ENCODE peak calls at places on chromosomes 16 and 17, in five cellular contexts. N, I, Q, W and Y are unnamed samples.

GRCh38 chr16:78932395-78932794 is 668.1 kb downstream of the MAF start:
- DNase-seq in N (no peak), I (no peak), Q (no peak), W (no peak), Y (no peak)

GRCh38 chr17:56142781-56143180 is 10.5 kb upstream of the ANKFN1 start:
- DNase-seq in N (no peak), I (no peak), Q (no peak), W (no peak), Y (no peak)

GRCh38 chr17:13410874-13411273 is 190.9 kb downstream of the HS3ST3A1 start:
- DNase-seq in N (peak), I (no peak), Q (no peak), W (no peak), Y (no peak)

GRCh38 chr16:11155284-11155806 is 100.7 kb downstream of the SOCS1 start:
- DNase-seq in N (no peak), I (no peak), Q (no peak), W (no peak), Y (no peak)

GRCh38 chr17:38871247-38871991 is 1.6 kb downstream of the LASP1 start:
- DNase-seq in N (peak), I (no peak), Q (peak), W (no peak), Y (no peak)

GRCh38 chr16:81548901-81549546 is 104.4 kb downstream of the CMIP start:
- DNase-seq in N (peak), I (no peak), Q (peak), W (no peak), Y (no peak)

GRCh38 chr17:12081720-12082119 is 61.0 kb downstream of the MAP2K4 start:
- DNase-seq in N (no peak), I (no peak), Q (no peak), W (no peak), Y (no peak)

GRCh38 chr17:72266099-72266852 is 145.5 kb downstream of the SOX9 start:
- DNase-seq in N (no peak), I (no peak), Q (no peak), W (no peak), Y (no peak)

GRCh38 chr17:40095944-40096791 is 4.2 kb downstream of the NR1D1 start:
- DNase-seq in N (no peak), I (no peak), Q (peak), W (no peak), Y (no peak)

GRCh38 chr17:41849251-41849990 is 11.8 kb downstream of the KLHL10 start:
- DNase-seq in N (no peak), I (no peak), Q (no peak), W (no peak), Y (no peak)

GRCh38 chr17:37502009-37502936 is 12.6 kb downstream of the DUSP14 start:
- DNase-seq in N (peak), I (no peak), Q (no peak), W (no peak), Y (no peak)

GRCh38 chr16:57380671-57381462 is 8.6 kb downstream of the CX3CL1 start:
- DNase-seq in N (no peak), I (no peak), Q (no peak), W (no peak), Y (no peak)

GRCh38 chr17:75619506-75620431 is 13.5 kb upstream of the SMIM5 start:
- DNase-seq in N (peak), I (peak), Q (no peak), W (peak), Y (peak)

GRCh38 chr17:77400445-77400870 is 259.7 kb downstream of the SEC14L1 start:
- DNase-seq in N (no peak), I (no peak), Q (no peak), W (no peak), Y (no peak)

GRCh38 chr17:65576939-65577338 is 15.5 kb upstream of the AXIN2 start:
- DNase-seq in N (no peak), I (no peak), Q (no peak), W (no peak), Y (no peak)

GRCh38 chr16:67915831-67916723 is 15.6 kb downstream of the CTRL start:
- DNase-seq in N (peak), I (no peak), Q (no peak), W (no peak), Y (no peak)

GRCh38 chr16:58448890-58449289 is 51.1 kb upstream of the NDRG4 start:
- DNase-seq in N (peak), I (no peak), Q (no peak), W (no peak), Y (no peak)

GRCh38 chr17:49585422-49586027 is 9.9 kb downstream of the NXPH3 start:
- DNase-seq in N (no peak), I (no peak), Q (no peak), W (no peak), Y (peak)

GRCh38 chr16:82160226-82160625 is 9.8 kb downstream of the MPHOSPH6 start:
- DNase-seq in N (no peak), I (no peak), Q (no peak), W (no peak), Y (no peak)

GRCh38 chr17:39027440-39028035 is 60.3 kb upstream of the FBXO47 start:
- DNase-seq in N (no peak), I (no peak), Q (no peak), W (no peak), Y (no peak)

GRCh38 chr17:71828182-71828596 is 292.6 kb upstream of the SOX9 start:
- DNase-seq in N (no peak), I (peak), Q (no peak), W (peak), Y (peak)

GRCh38 chr17:64240741-64241347 is 22.2 kb downstream of the TEX2 start:
- DNase-seq in N (no peak), I (no peak), Q (no peak), W (no peak), Y (no peak)

GRCh38 chr16:50273382-50273690 is 7.0 kb downstream of the ADCY7 start:
- DNase-seq in N (no peak), I (no peak), Q (no peak), W (no peak), Y (no peak)

GRCh38 chr17:28745777-28746473 is 2.1 kb downstream of the TRAF4 start:
- DNase-seq in N (no peak), I (no peak), Q (no peak), W (no peak), Y (no peak)

GRCh38 chr17:61808442-61808841 is 54.9 kb downstream of the BRIP1 start:
- DNase-seq in N (no peak), I (no peak), Q (no peak), W (no peak), Y (no peak)

GRCh38 chr17:77610980-77611641 is 347.4 kb upstream of the TNRC6C start:
- DNase-seq in N (no peak), I (no peak), Q (no peak), W (no peak), Y (no peak)

GRCh38 chr17:69325518-69326301 is 1.2 kb downstream of the ABCA5 start:
- DNase-seq in N (peak), I (no peak), Q (no peak), W (no peak), Y (no peak)
- TF ChIP-seq SUZ12 in N (no peak), I (no peak), Q (no peak), W (no peak), Y (no peak)

GRCh38 chr16:87806246-87806607 is 40.4 kb upstream of the KLHDC4 start:
- DNase-seq in N (no peak), I (no peak), Q (no peak), W (no peak), Y (no peak)

GRCh38 chr16:87809150-87809902 is 43.5 kb upstream of the KLHDC4 start:
- DNase-seq in N (peak), I (no peak), Q (peak), W (no peak), Y (no peak)

GRCh38 chr16:87808108-87808507 is 42.3 kb upstream of the KLHDC4 start:
- DNase-seq in N (no peak), I (no peak), Q (no peak), W (no peak), Y (no peak)

GRCh38 chr16:87803385-87803784 is 37.6 kb upstream of the KLHDC4 start:
- DNase-seq in N (no peak), I (no peak), Q (no peak), W (no peak), Y (no peak)

GRCh38 chr16:87806608-87807546 is 41.1 kb upstream of the KLHDC4 start:
- DNase-seq in N (peak), I (no peak), Q (no peak), W (no peak), Y (no peak)
- TF ChIP-seq SUZ12 in N (no peak), I (no peak), Q (no peak), W (no peak), Y (no peak)

GRCh38 chr16:12573300-12573699 is 230.4 kb downstream of the CPPED1 start:
- DNase-seq in N (no peak), I (no peak), Q (peak), W (no peak), Y (no peak)
- TF ChIP-seq SUZ12 in N (no peak), I (no peak), Q (no peak), W (no peak), Y (no peak)

GRCh38 chr16:19810817-19811731 is 73.6 kb downstream of the GPRC5B start:
- DNase-seq in N (peak), I (no peak), Q (no peak), W (no peak), Y (no peak)
- TF ChIP-seq SUZ12 in N (no peak), I (no peak), Q (no peak), W (no peak), Y (no peak)

GRCh38 chr17:54972406-54973138 is 4.0 kb downstream of the STXBP4 start:
- DNase-seq in N (peak), I (no peak), Q (no peak), W (no peak), Y (no peak)
- TF ChIP-seq SUZ12 in N (no peak), I (no peak), Q (no peak), W (no peak), Y (no peak)

GRCh38 chr17:31562447-31562846 is 171.0 kb downstream of the RAB11FIP4 start:
- DNase-seq in N (no peak), I (no peak), Q (no peak), W (no peak), Y (no peak)

GRCh38 chr17:31564291-31564690 is 172.8 kb downstream of the RAB11FIP4 start:
- DNase-seq in N (no peak), I (no peak), Q (no peak), W (no peak), Y (no peak)

GRCh38 chr17:31560836-31561235 is 169.4 kb downstream of the RAB11FIP4 start:
- DNase-seq in N (no peak), I (no peak), Q (no peak), W (no peak), Y (no peak)

GRCh38 chr17:31559647-31560501 is 168.4 kb downstream of the RAB11FIP4 start:
- DNase-seq in N (no peak), I (no peak), Q (no peak), W (no peak), Y (no peak)

DNA sequence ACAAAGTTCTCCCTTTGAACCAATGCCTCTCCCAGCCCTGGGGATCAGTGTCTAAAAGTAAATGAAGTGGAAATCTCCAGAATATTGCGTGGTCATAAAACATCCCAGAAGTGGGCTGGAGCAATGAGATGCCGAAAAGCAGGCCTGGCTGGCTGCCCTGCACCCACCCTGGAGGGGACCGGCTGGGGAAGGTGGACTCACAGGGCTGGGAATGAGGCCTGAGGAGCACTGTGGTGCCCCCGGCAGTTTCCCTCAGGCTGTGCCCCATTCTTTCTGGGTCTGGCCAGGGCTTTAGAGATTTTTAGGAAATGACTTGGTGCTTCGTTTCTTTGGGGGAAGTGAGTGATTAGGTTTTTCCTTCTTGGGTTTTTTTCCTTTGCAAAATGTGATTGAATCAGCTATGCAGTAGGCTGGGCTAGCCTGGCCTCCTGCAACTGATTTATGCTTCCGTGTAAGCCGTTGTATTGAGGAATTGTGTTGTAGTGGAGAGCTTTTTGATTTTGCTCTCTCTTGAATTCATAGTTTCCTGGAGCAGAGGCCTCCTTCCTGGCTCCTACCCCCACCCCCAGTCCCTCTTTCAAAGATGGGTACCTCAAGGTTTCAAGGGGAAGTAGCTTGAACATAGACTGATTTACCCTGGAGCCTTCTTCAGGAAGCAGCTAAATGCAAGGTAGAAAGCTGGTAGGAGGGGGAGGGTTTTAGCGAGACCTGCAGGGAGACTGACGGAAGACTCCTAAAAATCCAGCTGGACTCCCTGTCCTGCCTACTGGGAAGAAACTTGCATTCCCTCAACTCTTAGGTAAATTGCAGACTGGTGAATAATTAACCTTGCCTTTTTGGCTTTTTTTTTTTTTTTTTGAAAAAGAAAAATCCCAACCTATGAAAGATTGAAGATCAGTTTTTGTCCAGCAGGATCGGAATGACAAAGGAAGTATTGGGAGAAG is 170.3 kb downstream of the RAB11FIP4 start:
- DNase-seq in N (no peak), I (no peak), Q (no peak), W (no peak), Y (no peak)
- TF ChIP-seq SUZ12 in N (no peak), I (no peak), Q (no peak), W (no peak), Y (no peak)

DNA sequence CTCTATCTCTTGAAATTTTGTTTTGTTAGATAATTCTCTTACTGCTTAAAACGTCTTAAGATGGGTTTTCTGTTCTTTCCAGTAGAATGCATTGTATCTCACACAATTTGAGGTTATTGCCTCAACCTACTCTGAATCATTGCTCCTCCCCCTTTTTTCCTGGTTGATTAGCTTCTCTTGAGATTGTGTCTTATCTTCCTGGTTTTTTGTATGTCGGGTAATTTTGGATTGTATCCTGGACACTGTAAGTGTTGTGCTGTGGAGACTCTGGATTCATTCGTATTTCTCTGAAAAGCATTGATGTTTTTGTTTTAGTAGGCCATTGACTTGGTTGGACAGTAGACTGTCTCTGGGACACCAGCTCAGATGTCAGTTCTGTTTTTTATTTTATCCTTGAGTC is 26.1 kb downstream of the PRKCB start:
- DNase-seq in N (no peak), I (no peak), Q (no peak), W (no peak), Y (no peak)
- TF ChIP-seq SUZ12 in N (no peak), I (no peak), Q (no peak), W (no peak), Y (no peak)